ENCODE peak calls at places on chromosomes 1 and 21, in four cellular contexts. N is IMR-90, L is H1, Q is H9. T is an unnamed sample.

GRCh38 chr1:64133036-64133435 is 70.4 kb upstream of the UBE2U start:
- DNase-seq in L (no peak), Q (no peak), N (peak; percentile 92), T (no peak)

GRCh38 chr21:45129231-45129923 is 55.0 kb downstream of the ADARB1 start:
- DNase-seq in L (no peak), Q (no peak), N (peak; percentile 41), T (no peak)

GRCh38 chr21:29547998-29548397 is 249.3 kb downstream of the BACH1 start:
- DNase-seq in L (no peak), Q (no peak), N (no peak), T (no peak)

GRCh38 chr1:5895446-5896406 is 96.5 kb downstream of the NPHP4 start:
- DNase-seq in Q (no peak), L (no peak), N (no peak), T (no peak)

GRCh38 chr21:36692125-36692843 is 6.6 kb upstream of the SIM2 start:
- DNase-seq in N (no peak), L (peak; percentile 60), Q (no peak), T (peak; percentile 16)

GRCh38 chr21:38067086-38067739 is 151.0 kb upstream of the KCNJ6 start:
- DNase-seq in L (no peak), N (no peak), Q (no peak), T (no peak)

GRCh38 chr1:1858382-1859086 is 32.4 kb downstream of the GNB1 start:
- DNase-seq in Q (peak; percentile 55), N (peak; percentile 81), L (no peak), T (peak; percentile 87)

GRCh38 chr1:195495720-195496635 is 1112.3 kb downstream of the KCNT2 start:
- DNase-seq in L (no peak), Q (peak; percentile 62), N (no peak), T (peak; percentile 54)

GRCh38 chr1:196400478-196401453 is 207.5 kb downstream of the KCNT2 start:
- DNase-seq in N (peak; percentile 42), L (no peak), Q (no peak), T (peak; percentile 18)

GRCh38 chr1:27542463-27543273 is 52.7 kb upstream of the WASF2 start:
- DNase-seq in N (peak; percentile 85), Q (no peak), L (no peak), T (peak; percentile 82)

GRCh38 chr1:200342511-200343400 is 67.1 kb downstream of the ZNF281 start:
- DNase-seq in L (no peak), Q (no peak), N (peak; percentile 76), T (no peak)

GRCh38 chr1:63317007-63317813 is 5.2 kb upstream of the FOXD3 start:
- DNase-seq in Q (peak; percentile 94), N (peak; percentile 41), L (peak; percentile 93), T (peak; percentile 94)

GRCh38 chr1:29280780-29281131 is 44.4 kb downstream of the PTPRU start:
- DNase-seq in L (no peak), Q (no peak), N (peak; percentile 59), T (no peak)

GRCh38 chr1:7679873-7680790 is 91.0 kb upstream of the VAMP3 start:
- DNase-seq in Q (peak; percentile 47), N (peak; percentile 13), L (peak; percentile 63), T (peak; percentile 47)

GRCh38 chr1:1921459-1921862 is 2.4 kb upstream of the TMEM52 start:
- DNase-seq in Q (peak; percentile 24), L (no peak), N (no peak), T (no peak)

GRCh38 chr1:33327587-33328325 is 6.9 kb upstream of the A3GALT2 start:
- DNase-seq in L (no peak), N (peak; percentile 99), Q (no peak), T (no peak)

GRCh38 chr1:210244746-210245367 is 12.3 kb downstream of the SERTAD4 start:
- DNase-seq in N (no peak), Q (no peak), L (no peak), T (no peak)

GRCh38 chr1:63148825-63149645 is 173.3 kb upstream of the FOXD3 start:
- DNase-seq in L (peak; percentile 60), Q (peak; percentile 75), N (peak; percentile 31), T (peak; percentile 77)

GRCh38 chr21:15058718-15059316 is 6.0 kb downstream of the NRIP1 start:
- DNase-seq in L (no peak), N (peak; percentile 68), Q (no peak), T (peak; percentile 85)

GRCh38 chr1:239956230-239956629 is 135.5 kb upstream of the FMN2 start:
- DNase-seq in Q (no peak), N (no peak), L (no peak), T (no peak)

GRCh38 chr1:204258213-204259115 is 44.7 kb upstream of the GOLT1A start:
- DNase-seq in N (peak; percentile 63), L (peak; percentile 93), Q (peak; percentile 86), T (peak; percentile 87)

GRCh38 chr21:32930673-32931072 is 95.1 kb upstream of the OLIG2 start:
- DNase-seq in L (no peak), N (no peak), Q (peak; percentile 17), T (no peak)

GRCh38 chr1:17347769-17348592 is 24.0 kb upstream of the PADI6 start:
- DNase-seq in L (no peak), N (peak; percentile 62), Q (peak; percentile 29), T (no peak)

GRCh38 chr1:23480187-23481025 is 3.6 kb downstream of the ASAP3 start:
- DNase-seq in Q (no peak), N (no peak), L (no peak), T (no peak)

GRCh38 chr21:39518055-39518844 is 66.5 kb downstream of the SH3BGR start:
- DNase-seq in L (peak; percentile 60), Q (peak; percentile 84), N (peak; percentile 32), T (peak; percentile 89)

GRCh38 chr1:24769656-24770651 is 24.7 kb downstream of the CLIC4 start:
- DNase-seq in N (peak; percentile 98), L (peak; percentile 26), Q (no peak), T (no peak)

GRCh38 chr1:150160964-150161626 is 11.4 kb downstream of the PLEKHO1 start:
- DNase-seq in N (peak; percentile 54), L (no peak), Q (no peak), T (peak; percentile 34)

GRCh38 chr1:47967868-47968267 is 29.3 kb downstream of the TRABD2B start:
- DNase-seq in Q (no peak), N (no peak), L (no peak), T (no peak)
- H4K5ac ChIP-seq in Q (no peak overlapping the region), N (no peak overlapping the region), L (no peak overlapping the region), T (no peak overlapping the region)

GRCh38 chr1:57976218-57976617 is 552.4 kb upstream of the DAB1 start:
- DNase-seq in L (no peak), N (no peak), Q (no peak), T (no peak)
- H4K5ac ChIP-seq in L (no peak overlapping the region), N (no peak overlapping the region), Q (no peak overlapping the region), T (no peak overlapping the region)

GRCh38 chr1:43302226-43302625 is 1.4 kb downstream of the TIE1 start:
- DNase-seq in N (no peak), Q (no peak), L (no peak), T (no peak)
- H4K5ac ChIP-seq in N (no peak overlapping the region), Q (no peak overlapping the region), L (no peak overlapping the region), T (no peak overlapping the region)

DNA sequence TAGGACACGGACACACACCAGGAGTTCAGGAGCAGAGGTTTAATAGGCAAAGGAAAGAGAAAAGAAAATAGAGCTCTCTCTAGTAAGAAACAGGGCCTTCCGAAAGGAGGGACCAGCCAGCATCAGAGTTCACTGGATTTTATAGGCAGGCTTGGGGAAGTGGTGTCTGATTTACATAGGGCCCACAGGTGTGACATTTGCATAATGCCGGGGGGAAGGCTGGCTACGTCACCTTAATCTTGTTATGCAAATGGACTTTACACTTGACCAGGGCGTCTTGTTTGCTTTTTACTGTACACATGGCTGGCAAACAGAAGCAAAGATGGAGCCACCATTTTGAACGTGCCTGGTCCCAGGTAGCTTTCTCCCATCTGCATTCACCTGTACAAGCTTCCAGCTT is at the start of gene OR14A16:
- DNase-seq in Q (no peak), L (no peak), N (no peak), T (peak; percentile 54)
- H4K5ac ChIP-seq in Q (no peak within 1 kb of the TSS), L (no peak within 1 kb of the TSS), N (no peak within 1 kb of the TSS), T (no peak within 1 kb of the TSS)

GRCh38 chr1:188017921-188018320 is 1189.2 kb downstream of the PLA2G4A start:
- DNase-seq in L (no peak), N (no peak), Q (no peak), T (no peak)

GRCh38 chr1:188027613-188028012 is 1198.9 kb downstream of the PLA2G4A start:
- DNase-seq in Q (no peak), N (peak; percentile 97), L (no peak), T (peak; percentile 11)

GRCh38 chr1:188023206-188023605 is 1194.5 kb downstream of the PLA2G4A start:
- DNase-seq in L (no peak), Q (no peak), N (peak; percentile 85), T (no peak)

DNA sequence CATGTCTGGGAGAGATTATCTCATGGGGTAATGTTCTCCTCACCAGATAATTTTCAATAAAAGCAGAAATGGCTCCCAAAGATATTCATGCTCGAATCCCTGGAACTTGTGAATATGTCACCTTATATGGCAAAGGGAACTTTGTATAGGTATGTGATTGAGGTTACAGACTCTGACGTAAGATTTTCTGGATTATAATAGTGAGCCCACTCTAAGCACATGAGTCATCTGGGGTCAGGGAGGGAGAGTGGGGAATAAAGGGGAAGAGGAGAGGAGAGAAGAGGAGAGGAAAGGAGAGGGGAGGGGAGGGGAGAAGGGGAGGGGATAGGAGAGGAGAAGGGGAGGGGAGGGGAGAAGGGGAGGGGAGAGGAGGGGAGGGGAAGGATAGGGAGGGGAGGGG is 1193.9 kb downstream of the PLA2G4A start:
- DNase-seq in N (peak; percentile 52), Q (no peak), L (no peak), T (no peak)
- H4K5ac ChIP-seq in N (no peak overlapping the region), Q (no peak overlapping the region), L (no peak overlapping the region), T (no peak overlapping the region)

GRCh38 chr1:226332947-226333346 is 24.0 kb upstream of the LIN9 start:
- DNase-seq in L (no peak), N (no peak), Q (no peak), T (peak; percentile 60)

GRCh38 chr1:226337294-226337870 is 28.4 kb upstream of the LIN9 start:
- DNase-seq in N (no peak), Q (no peak), L (no peak), T (no peak)

GRCh38 chr1:226335653-226336052 is 26.7 kb upstream of the LIN9 start:
- DNase-seq in N (no peak), Q (no peak), L (no peak), T (no peak)
- H4K5ac ChIP-seq in N (no peak overlapping the region), Q (no peak overlapping the region), L (no peak overlapping the region), T (no peak overlapping the region)